ENCODE peak calls at places on chromosome 12, in five cellular contexts. W, Y, L, X and U are unnamed samples. For H3K9me3, H3K36me3 and H3K27me3, the result is how much of the 10 kb centered on the place peaks cover.

GRCh38 chr12:5022465-5023061 is 21.1 kb upstream of the KCNA5 start:
- DNase-seq in W (peak), Y (peak), L (no peak), X (no peak), U (no peak)

GRCh38 chr12:11705010-11705409 is 55.5 kb downstream of the ETV6 start:
- DNase-seq in W (peak), Y (no peak), L (no peak), X (no peak), U (peak)

GRCh38 chr12:66688836-66689439 is 10.1 kb upstream of the GRIP1 start:
- DNase-seq in W (peak), Y (peak), L (no peak), X (peak), U (peak)

GRCh38 chr12:29782821-29783772 is 645 bp downstream of the TMTC1 start:
- DNase-seq in W (peak), Y (no peak), L (no peak), X (no peak), U (peak)

GRCh38 chr12:96344124-96344695 is 56.0 kb downstream of the CDK17 start:
- DNase-seq in W (no peak), Y (no peak), L (no peak), X (no peak), U (no peak)

GRCh38 chr12:94792690-94793089 is 142.3 kb upstream of the TMCC3 start:
- DNase-seq in W (no peak), Y (peak), L (no peak), X (no peak), U (no peak)

GRCh38 chr12:99278899-99279298 is 368.7 kb upstream of the GARIN6 start:
- DNase-seq in W (no peak), Y (no peak), L (no peak), X (no peak), U (no peak)

GRCh38 chr12:48954781-48955501 is 2.3 kb downstream of the ARF3 start:
- DNase-seq in W (no peak), Y (no peak), L (no peak), X (no peak), U (no peak)

GRCh38 chr12:103841690-103842584 is 903 bp upstream of the NT5DC3 start:
- DNase-seq in W (peak), Y (peak), L (peak), X (peak), U (peak)

GRCh38 chr12:12466157-12466556 is 96.5 kb downstream of the DUSP16 start:
- DNase-seq in W (no peak), Y (no peak), L (peak), X (peak), U (no peak)

GRCh38 chr12:123483602-123484273 is 25.8 kb downstream of the SNRNP35 start:
- DNase-seq in W (no peak), Y (no peak), L (no peak), X (no peak), U (no peak)

GRCh38 chr12:68446896-68447806 is 115.0 kb upstream of the MDM1 start:
- DNase-seq in W (peak), Y (peak), L (no peak), X (no peak), U (no peak)

GRCh38 chr12:96883571-96883970 is 23.5 kb upstream of the NEDD1 start:
- DNase-seq in W (peak), Y (no peak), L (no peak), X (no peak), U (no peak)

GRCh38 chr12:94049718-94050117 is 98.7 kb upstream of the PLXNC1 start:
- DNase-seq in W (no peak), Y (no peak), L (no peak), X (no peak), U (no peak)

GRCh38 chr12:96434107-96434506 is 33.9 kb upstream of the CDK17 start:
- DNase-seq in W (peak), Y (no peak), L (peak), X (peak), U (peak)

GRCh38 chr12:96402061-96402460 is 1.8 kb upstream of the CDK17 start:
- DNase-seq in W (no peak), Y (no peak), L (no peak), X (no peak), U (no peak)

GRCh38 chr12:29043069-29043468 is 106.0 kb upstream of the FAR2 start:
- DNase-seq in W (peak), Y (no peak), L (no peak), X (no peak), U (no peak)

GRCh38 chr12:113333877-113334785 is 778 bp downstream of the SLC8B1 start:
- DNase-seq in W (peak), Y (no peak), L (peak), X (peak), U (no peak)

GRCh38 chr12:112823582-112824149 is 32.1 kb downstream of the RPH3A start:
- DNase-seq in W (no peak), Y (no peak), L (no peak), X (no peak), U (no peak)

GRCh38 chr12:92765871-92766270 is 63.1 kb downstream of the PLEKHG7 start:
- DNase-seq in W (no peak), Y (no peak), L (no peak), X (no peak), U (no peak)

GRCh38 chr12:116053479-116054195 is 223.9 kb downstream of the MED13L start:
- DNase-seq in W (peak), Y (peak), L (no peak), X (no peak), U (peak)

GRCh38 chr12:34391771-34392581 is 369.7 kb downstream of the ALG10 start:
- DNase-seq in W (no peak), Y (no peak), L (no peak), X (peak), U (no peak)

GRCh38 chr12:57147641-57147944 is 174 bp upstream of the LRP1-AS start:
- DNase-seq in W (peak), Y (peak), L (no peak), X (no peak), U (no peak)

GRCh38 chr12:20588057-20588456 is 107.1 kb upstream of the SLCO1C1 start:
- DNase-seq in W (no peak), Y (no peak), L (no peak), X (no peak), U (no peak)

GRCh38 chr12:30134229-30134628 is 350.5 kb upstream of the TMTC1 start:
- DNase-seq in W (no peak), Y (peak), L (no peak), X (no peak), U (no peak)

GRCh38 chr12:19107750-19108149 is 21.8 kb upstream of the PLEKHA5 start:
- DNase-seq in W (no peak), Y (no peak), L (no peak), X (no peak), U (no peak)

GRCh38 chr12:19130224-19131019 is 889 bp downstream of the PLEKHA5 start:
- DNase-seq in W (peak), Y (peak), L (peak), X (peak), U (peak)

GRCh38 chr12:24562761-24563392 is 386.0 kb downstream of the BCAT1 start:
- DNase-seq in W (peak), Y (peak), L (no peak), X (no peak), U (peak)

GRCh38 chr12:6214633-6215032 is 14.4 kb downstream of the CD9 start:
- DNase-seq in W (no peak), Y (no peak), L (no peak), X (no peak), U (no peak)

GRCh38 chr12:88237954-88238353 is 95.8 kb downstream of the TMTC3 start:
- DNase-seq in W (peak), Y (no peak), L (no peak), X (no peak), U (peak)

GRCh38 chr12:14185441-14186192 is 179.9 kb upstream of the ATF7IP start:
- DNase-seq in W (peak), Y (peak), L (peak), X (no peak), U (peak)

GRCh38 chr12:51868821-51869489 is 18.9 kb upstream of the ANKRD33 start:
- DNase-seq in W (peak), Y (no peak), L (no peak), X (no peak), U (no peak)

GRCh38 chr12:125436686-125437085 is 371.5 kb downstream of the AACS start:
- DNase-seq in W (no peak), Y (no peak), L (no peak), X (no peak), U (no peak)

GRCh38 chr12:119061208-119061796 is 80.0 kb downstream of the SRRM4 start:
- DNase-seq in W (peak), Y (peak), L (no peak), X (no peak), U (peak)

GRCh38 chr12:132950844-132951535 is 5.1 kb downstream of the ZNF605 start:
- DNase-seq in W (no peak), Y (no peak), L (no peak), X (no peak), U (no peak)

GRCh38 chr12:132948146-132949066 is 7.7 kb downstream of the ZNF605 start:
- DNase-seq in W (no peak), Y (no peak), L (no peak), X (no peak), U (no peak)

GRCh38 chr12:132952371-132953162 is 3.5 kb downstream of the ZNF605 start:
- DNase-seq in W (no peak), Y (no peak), L (no peak), X (no peak), U (no peak)

GRCh38 chr12:132951649-132952048 is 4.5 kb downstream of the ZNF605 start:
- DNase-seq in W (no peak), Y (no peak), L (no peak), X (no peak), U (no peak)

DNA sequence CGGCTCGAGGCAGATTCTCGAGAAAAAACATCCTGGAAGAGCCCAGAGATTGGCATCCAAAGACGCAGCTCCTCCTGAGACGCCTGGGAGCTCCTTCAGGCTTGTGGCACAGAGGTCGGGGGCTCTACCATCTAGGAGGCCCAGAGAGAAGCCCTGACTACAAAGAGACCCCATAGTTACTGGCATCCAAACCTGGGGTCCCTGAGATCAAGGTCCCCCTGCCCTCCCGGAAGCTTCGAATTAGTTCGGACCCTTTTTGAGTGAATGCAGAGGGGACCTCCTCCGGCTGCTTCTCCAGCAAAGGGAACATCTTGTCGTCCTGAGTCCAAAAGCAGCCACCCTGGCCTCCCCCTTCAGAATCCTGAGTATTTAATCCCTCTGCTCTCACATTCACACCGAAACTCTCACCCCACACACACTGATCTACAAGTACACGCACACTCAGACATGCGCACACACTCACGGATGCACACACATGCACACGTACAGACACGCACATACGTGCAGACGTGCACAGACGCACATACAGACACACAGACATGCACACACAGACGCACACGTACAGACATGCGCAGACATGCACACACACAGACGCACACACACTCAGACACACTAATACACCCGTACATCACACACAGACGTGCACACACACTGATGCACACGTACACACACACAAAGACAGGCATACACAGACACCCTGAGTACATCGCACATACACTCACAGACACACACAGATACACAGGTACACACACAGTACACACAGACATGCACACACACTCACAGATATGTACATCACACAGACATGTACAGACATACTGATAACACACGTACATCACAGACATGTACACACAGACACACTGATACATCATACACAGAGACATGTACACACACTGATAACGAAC is 5.9 kb downstream of the ZNF605 start:
- DNase-seq in W (no peak), Y (no peak), L (no peak), X (no peak), U (no peak)
- H3K9me3 ChIP-seq in W (under half), Y (under half), L (under half), X (under half), U (under half)

GRCh38 chr12:53010955-53011354 is 4.7 kb downstream of the EIF4B start:
- DNase-seq in W (no peak), Y (no peak), L (no peak), X (no peak), U (no peak)
- H3K36me3 ChIP-seq in W (under half), Y (under half), L (under half), X (under half), U (half or more)

DNA sequence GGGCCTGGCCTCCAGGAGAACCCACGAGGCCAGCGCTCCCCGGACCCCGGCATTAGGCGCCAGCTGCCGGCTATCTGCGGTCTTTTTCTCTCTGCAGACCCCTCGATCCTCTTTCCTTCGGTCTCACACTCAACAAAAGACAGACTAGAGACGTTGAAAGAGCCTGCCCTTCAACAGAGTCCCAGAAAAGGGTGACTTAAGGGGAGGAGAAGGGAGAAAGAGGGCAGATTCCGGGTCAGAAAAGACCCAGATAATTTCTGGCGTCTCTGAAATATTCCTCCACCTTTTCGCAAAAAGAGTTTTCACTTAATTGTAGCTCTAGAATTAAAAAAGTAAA is 3.3 kb upstream of the TBX3 start:
- DNase-seq in W (no peak), Y (no peak), L (no peak), X (no peak), U (no peak)
- H3K27me3 ChIP-seq in W (under half), Y (under half), L (half or more), X (under half), U (under half)

DNA sequence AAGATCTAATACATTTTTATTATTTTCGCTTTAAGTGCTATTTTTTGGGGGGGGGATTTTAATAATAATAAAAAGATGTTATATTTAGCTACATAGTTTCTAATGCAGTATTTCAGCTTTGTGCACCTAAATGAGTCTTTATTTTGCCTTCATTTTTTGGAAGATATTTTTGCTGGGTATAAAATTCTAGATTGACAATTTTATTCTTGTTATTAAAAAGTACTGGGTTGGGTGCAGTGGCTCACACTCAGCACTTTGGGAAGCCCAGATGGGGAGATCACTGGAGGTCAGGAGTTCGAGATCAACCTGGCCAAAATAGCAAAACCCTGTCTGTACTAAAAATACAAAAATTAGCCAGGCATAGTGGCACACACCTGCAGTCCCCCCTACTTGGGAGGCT is 173.6 kb downstream of the SLC15A5 start:
- DNase-seq in W (no peak), Y (no peak), L (no peak), X (no peak), U (no peak)
- H3K9me3 ChIP-seq in W (under half), Y (under half), L (under half), X (under half), U (under half)

GRCh38 chr12:2824541-2824940 is 10.3 kb downstream of the NRIP2 start:
- DNase-seq in W (no peak), Y (no peak), L (no peak), X (no peak), U (no peak)

GRCh38 chr12:2826036-2826435 is 8.8 kb downstream of the NRIP2 start:
- DNase-seq in W (no peak), Y (no peak), L (no peak), X (no peak), U (no peak)

GRCh38 chr12:2829275-2829674 is 5.6 kb downstream of the NRIP2 start:
- DNase-seq in W (no peak), Y (no peak), L (no peak), X (no peak), U (no peak)

GRCh38 chr12:2825133-2825532 is 9.7 kb downstream of the NRIP2 start:
- DNase-seq in W (no peak), Y (no peak), L (no peak), X (no peak), U (no peak)

DNA sequence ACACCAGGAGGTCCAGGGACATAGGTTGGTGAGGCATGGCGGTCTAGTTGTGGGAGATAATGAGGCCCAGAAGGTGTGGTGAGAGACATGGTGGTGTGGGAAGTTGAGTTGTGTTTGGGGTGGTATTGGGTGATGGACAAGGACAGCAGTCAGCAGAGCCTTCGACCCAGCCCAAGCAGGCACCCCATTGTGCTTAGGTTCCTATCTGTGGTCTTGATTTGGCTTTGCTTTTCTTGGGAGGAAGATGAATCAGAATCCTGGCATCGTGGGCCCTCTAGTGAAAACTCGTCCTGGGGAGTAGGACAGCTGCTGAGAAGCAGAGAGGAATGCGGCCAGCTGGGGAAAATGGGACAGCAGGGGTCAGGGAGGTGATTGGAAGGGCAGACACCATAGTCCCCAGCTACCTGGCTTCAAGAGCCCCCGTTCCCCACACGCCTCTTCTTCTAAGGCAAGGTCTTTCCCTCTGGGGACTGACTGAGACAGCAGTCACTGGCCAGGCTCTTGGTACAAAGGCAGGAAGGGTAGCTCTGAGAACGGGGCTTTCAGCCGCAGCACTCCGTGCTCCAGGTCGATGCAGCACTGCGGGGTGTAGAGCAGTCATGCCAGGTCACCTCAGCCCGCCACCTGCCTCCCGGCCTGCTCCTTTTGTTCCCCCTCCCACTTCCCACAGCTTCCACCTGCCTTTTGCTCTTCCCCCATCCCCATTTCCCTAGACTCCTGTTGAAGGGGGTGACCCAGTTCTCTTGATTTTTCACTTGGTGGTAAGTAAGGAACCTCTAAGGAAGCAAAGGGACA is 7.9 kb downstream of the NRIP2 start:
- DNase-seq in W (no peak), Y (no peak), L (no peak), X (no peak), U (peak)
- H3K36me3 ChIP-seq in W (under half), Y (under half), L (half or more), X (half or more), U (under half)

DNA sequence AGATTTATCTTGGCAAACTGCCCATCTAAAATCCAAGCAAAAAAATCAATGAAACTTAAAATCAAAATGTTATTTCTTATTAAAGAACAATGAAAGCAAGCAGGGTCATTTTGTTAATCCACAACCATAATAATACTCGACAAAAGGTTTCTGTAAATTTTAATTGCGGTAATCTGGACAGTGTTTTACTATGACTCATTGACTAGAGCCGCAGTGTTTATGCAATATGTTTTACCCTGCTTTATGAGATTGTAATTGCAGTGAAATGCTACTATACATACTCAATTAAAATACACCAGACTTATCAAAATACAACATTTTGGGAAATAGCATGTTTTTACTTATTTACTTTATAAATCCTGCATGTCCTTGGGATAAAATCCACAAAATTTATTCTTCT is 12.9 kb upstream of the LGR5 start:
- DNase-seq in W (peak), Y (no peak), L (no peak), X (no peak), U (no peak)
- H3K27me3 ChIP-seq in W (under half), Y (under half), L (under half), X (under half), U (under half)

DNA sequence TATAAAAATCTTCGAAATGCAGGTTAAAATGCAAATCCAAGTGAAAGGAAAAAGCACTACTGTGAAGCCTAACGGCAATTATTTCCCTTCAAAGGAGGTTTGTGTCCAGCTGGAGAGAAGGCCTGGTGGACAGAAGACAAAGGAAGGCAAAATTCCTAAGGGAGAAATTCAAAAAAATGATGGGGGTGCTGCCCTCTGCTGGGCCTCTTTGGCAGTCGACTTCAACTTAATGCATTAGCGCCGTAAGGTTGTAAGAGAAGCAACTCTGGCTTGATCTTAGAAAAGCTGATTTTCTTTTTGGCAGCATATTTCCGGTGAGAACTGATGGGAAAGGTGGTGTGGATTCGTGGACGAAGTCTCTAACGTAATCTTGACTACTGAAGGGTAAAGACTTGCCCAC is 34.3 kb upstream of the CHFR start:
- DNase-seq in W (no peak), Y (no peak), L (no peak), X (no peak), U (no peak)
- H3K9me3 ChIP-seq in W (under half), Y (under half), L (half or more), X (half or more), U (half or more)

GRCh38 chr12:109458771-109459208 is 18.3 kb downstream of the KCTD10 start:
- DNase-seq in W (peak), Y (no peak), L (no peak), X (no peak), U (no peak)

GRCh38 chr12:109458086-109458485 is 19.0 kb downstream of the KCTD10 start:
- DNase-seq in W (peak), Y (no peak), L (no peak), X (no peak), U (no peak)

GRCh38 chr12:109459247-109459646 is 17.9 kb downstream of the KCTD10 start:
- DNase-seq in W (peak), Y (no peak), L (no peak), X (no peak), U (no peak)

GRCh38 chr12:109452489-109452888 is 24.6 kb downstream of the KCTD10 start:
- DNase-seq in W (peak), Y (no peak), L (no peak), X (no peak), U (no peak)

GRCh38 chr12:109455706-109456105 is 21.4 kb downstream of the KCTD10 start:
- DNase-seq in W (peak), Y (no peak), L (no peak), X (no peak), U (no peak)
- H3K36me3 ChIP-seq in W (half or more), Y (under half), L (under half), X (under half), U (half or more)